ENCODE peak calls at places on chromosomes 13 and 19, in eight cellular contexts. R, E, P, X, U, Q, D and O are unnamed samples.

GRCh38 chr13:81639984-81640582 is 1299.2 kb upstream of the SPRY2 start:
- DNase-seq in R (no peak), E (no peak), P (peak; percentile 30), X (no peak), U (peak; percentile 14), Q (no peak), D (no peak), O (no peak)

GRCh38 chr19:3423183-3423829 is 56.9 kb downstream of the NFIC start:
- DNase-seq in R (no peak), E (no peak), P (no peak), X (no peak), U (no peak), Q (no peak), D (peak; percentile 28), O (no peak)

GRCh38 chr13:111343186-111343805 is 22.9 kb downstream of the TEX29 start:
- DNase-seq in R (no peak), E (no peak), P (no peak), X (no peak), U (no peak), Q (no peak), D (no peak), O (no peak)

GRCh38 chr13:41565221-41565620 is 107.9 kb downstream of the RGCC start:
- DNase-seq in R (no peak), E (peak; percentile 98), P (no peak), X (no peak), U (no peak), Q (no peak), D (peak; percentile 97), O (peak; percentile 79)

GRCh38 chr19:49331616-49332055 is 3.6 kb upstream of the CD37 start:
- DNase-seq in R (no peak), E (peak; percentile 45), P (peak; percentile 74), X (peak; percentile 74), U (peak; percentile 51), Q (no peak), D (peak; percentile 57), O (peak; percentile 41)

GRCh38 chr19:5292453-5292842 is 48.2 kb downstream of the PTPRS start:
- DNase-seq in R (no peak), E (no peak), P (no peak), X (no peak), U (no peak), Q (no peak), D (peak; percentile 23), O (no peak)

GRCh38 chr13:109271555-109271954 is 514.8 kb downstream of the IRS2 start:
- DNase-seq in R (no peak), E (no peak), P (no peak), X (no peak), U (no peak), Q (no peak), D (no peak), O (no peak)

GRCh38 chr13:53170910-53171309 is 142.3 kb downstream of the OLFM4 start:
- DNase-seq in R (no peak), E (no peak), P (no peak), X (no peak), U (no peak), Q (no peak), D (no peak), O (no peak)

GRCh38 chr19:43464089-43464775 is 1.2 kb downstream of the LYPD3 start:
- DNase-seq in R (peak; percentile 85), E (no peak), P (no peak), X (no peak), U (no peak), Q (peak; percentile 87), D (no peak), O (no peak)

GRCh38 chr19:56601375-56601774 is 6.3 kb downstream of the ZNF71 start:
- DNase-seq in R (no peak), E (peak; percentile 16), P (no peak), X (no peak), U (peak; percentile 14), Q (no peak), D (peak; percentile 8), O (peak; percentile 40)
- H3K36me3 ChIP-seq in R (peaks cover 13% of the 10 kb centered on the region), E (peaks cover 3% of the 10 kb centered on the region), P (peaks cover 2% of the 10 kb centered on the region), X (peaks cover 24% of the 10 kb centered on the region), U (no peaks in the 10 kb centered on the region), Q (no peaks in the 10 kb centered on the region), D (peaks cover 39% of the 10 kb centered on the region), O (peaks cover 58% of the 10 kb centered on the region)

GRCh38 chr19:19651076-19651475 is 7.6 kb upstream of the GMIP start:
- DNase-seq in R (no peak), E (no peak), P (no peak), X (no peak), U (no peak), Q (no peak), D (no peak), O (no peak)
- H3K36me3 ChIP-seq in R (peaks cover 100% of the 10 kb centered on the region), E (peaks cover 31% of the 10 kb centered on the region), P (peaks cover 32% of the 10 kb centered on the region), X (peaks cover 79% of the 10 kb centered on the region), U (peaks cover 22% of the 10 kb centered on the region), Q (peaks cover 7% of the 10 kb centered on the region), D (peaks cover 80% of the 10 kb centered on the region), O (peaks cover 92% of the 10 kb centered on the region)

DNA sequence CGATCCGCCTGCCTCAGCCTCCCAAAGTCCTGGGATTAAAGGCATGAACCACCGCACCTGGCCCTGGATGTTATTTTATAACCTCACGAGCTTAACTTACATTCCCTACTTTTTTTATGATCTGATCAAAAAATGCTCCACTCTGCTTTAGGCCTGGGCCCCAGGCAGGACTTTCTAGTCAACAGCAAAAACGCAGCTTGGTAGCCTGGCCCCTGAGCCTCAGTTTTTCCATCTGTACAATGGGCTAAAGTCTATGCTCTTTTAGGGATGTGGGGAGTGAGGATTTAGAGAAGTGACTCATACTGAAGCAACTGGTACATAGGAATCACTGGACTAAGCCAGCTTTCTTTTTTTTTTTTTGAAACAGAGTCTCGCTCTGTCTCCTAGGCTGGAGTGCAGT is 11.9 kb upstream of the PIK3R2 start:
- DNase-seq in R (no peak), E (no peak), P (no peak), X (no peak), U (no peak), Q (no peak), D (no peak), O (no peak)
- H3K36me3 ChIP-seq in R (peaks cover 83% of the 10 kb centered on the region), E (no peaks in the 10 kb centered on the region), P (peaks cover 21% of the 10 kb centered on the region), X (peaks cover 60% of the 10 kb centered on the region), U (no peaks in the 10 kb centered on the region), Q (no peaks in the 10 kb centered on the region), D (peaks cover 47% of the 10 kb centered on the region), O (peaks cover 21% of the 10 kb centered on the region)

GRCh38 chr19:56099638-56100539 is 21.2 kb downstream of the ZNF787 start:
- DNase-seq in R (no peak), E (no peak), P (no peak), X (no peak), U (no peak), Q (peak; percentile 52), D (no peak), O (no peak)
- H3K36me3 ChIP-seq in R (peaks cover 57% of the 10 kb centered on the region), E (no peaks in the 10 kb centered on the region), P (peaks cover 5% of the 10 kb centered on the region), X (peaks cover 17% of the 10 kb centered on the region), U (peaks cover 6% of the 10 kb centered on the region), Q (peaks cover 6% of the 10 kb centered on the region), D (peaks cover 47% of the 10 kb centered on the region), O (peaks cover 63% of the 10 kb centered on the region)

GRCh38 chr19:38362076-38362945 is 12.1 kb upstream of the PSMD8 start:
- DNase-seq in R (peak; percentile 95), E (peak; percentile 29), P (peak; percentile 66), X (peak; percentile 57), U (peak; percentile 81), Q (peak; percentile 92), D (peak; percentile 49), O (peak; percentile 88)
- H3K36me3 ChIP-seq in R (no peaks in the 10 kb centered on the region), E (no peaks in the 10 kb centered on the region), P (no peaks in the 10 kb centered on the region), X (no peaks in the 10 kb centered on the region), U (no peaks in the 10 kb centered on the region), Q (no peaks in the 10 kb centered on the region), D (no peaks in the 10 kb centered on the region), O (no peaks in the 10 kb centered on the region)

GRCh38 chr19:54021932-54022331 is 30.5 kb downstream of the CACNG6 start:
- DNase-seq in R (no peak), E (no peak), P (no peak), X (no peak), U (no peak), Q (no peak), D (no peak), O (no peak)
- H3K36me3 ChIP-seq in R (no peaks in the 10 kb centered on the region), E (no peaks in the 10 kb centered on the region), P (no peaks in the 10 kb centered on the region), X (no peaks in the 10 kb centered on the region), U (no peaks in the 10 kb centered on the region), Q (no peaks in the 10 kb centered on the region), D (no peaks in the 10 kb centered on the region), O (no peaks in the 10 kb centered on the region)

GRCh38 chr19:27762933-27763332 is 1450.0 kb downstream of the UQCRFS1 start:
- DNase-seq in R (no peak), E (no peak), P (no peak), X (no peak), U (no peak), Q (no peak), D (no peak), O (no peak)

GRCh38 chr19:27767234-27767633 is 1445.7 kb downstream of the UQCRFS1 start:
- DNase-seq in R (no peak), E (no peak), P (no peak), X (no peak), U (no peak), Q (no peak), D (no peak), O (no peak)

GRCh38 chr19:27765912-27766725 is 1446.8 kb downstream of the UQCRFS1 start:
- DNase-seq in R (no peak), E (no peak), P (no peak), X (no peak), U (no peak), Q (no peak), D (no peak), O (no peak)

GRCh38 chr19:27765397-27765796 is 1447.6 kb downstream of the UQCRFS1 start:
- DNase-seq in R (no peak), E (no peak), P (no peak), X (no peak), U (no peak), Q (no peak), D (no peak), O (no peak)

GRCh38 chr19:27764186-27764804 is 1448.7 kb downstream of the UQCRFS1 start:
- DNase-seq in R (no peak), E (no peak), P (no peak), X (no peak), U (no peak), Q (no peak), D (no peak), O (no peak)
- H3K36me3 ChIP-seq in R (no peaks in the 10 kb centered on the region), E (no peaks in the 10 kb centered on the region), P (no peaks in the 10 kb centered on the region), X (no peaks in the 10 kb centered on the region), U (no peaks in the 10 kb centered on the region), Q (no peaks in the 10 kb centered on the region), D (no peaks in the 10 kb centered on the region), O (no peaks in the 10 kb centered on the region)